ENCODE peak calls at places on chromosomes 5 and 9, in four cellular contexts. E is astrocyte of the cerebellum, L is hippocampal formation, C is NAMALWA. D is an unnamed sample.

GRCh38 chr5:151721812-151722391 is 35.2 kb upstream of the SPARC start:
- DNase-seq in C (no peak), E (no peak), L (no peak), D (no peak)

GRCh38 chr9:21964925-21965385 is 29.2 kb downstream of the CDKN2A start:
- DNase-seq in E (no peak), L (no peak), C (peak), D (no peak)

GRCh38 chr9:107637421-107638420 is 148.2 kb upstream of the KLF4 start:
- DNase-seq in L (peak), E (peak), C (no peak), D (peak)

GRCh38 chr5:14108170-14108996 is 34.8 kb upstream of the TRIO start:
- DNase-seq in E (peak), C (peak), L (peak), D (no peak)

GRCh38 chr5:123809594-123810172 is 297.7 kb downstream of the CSNK1G3 start:
- DNase-seq in E (no peak), L (no peak), C (no peak), D (no peak)

GRCh38 chr5:172364773-172365172 is 81.2 kb upstream of the UBTD2 start:
- DNase-seq in L (peak), C (peak), E (no peak), D (no peak)

GRCh38 chr5:67187318-67187717 is 9.3 kb downstream of the CD180 start:
- DNase-seq in C (peak), L (no peak), E (no peak), D (no peak)

GRCh38 chr5:171965740-171966139 is 40.7 kb downstream of the FBXW11 start:
- DNase-seq in L (no peak), C (no peak), E (no peak), D (no peak)

GRCh38 chr5:168364738-168365550 is 73.5 kb downstream of the WWC1 start:
- DNase-seq in C (no peak), E (peak), L (no peak), D (no peak)

GRCh38 chr5:154782326-154782725 is 27.1 kb downstream of the LARP1 start:
- DNase-seq in C (no peak), L (no peak), E (no peak), D (no peak)

GRCh38 chr9:122265265-122265900 is 701 bp downstream of the MRRF start:
- DNase-seq in E (no peak), L (no peak), C (peak), D (no peak)

GRCh38 chr5:3825888-3826465 is 230.3 kb downstream of the IRX1 start:
- DNase-seq in C (no peak), L (no peak), E (peak), D (no peak)

GRCh38 chr9:81076131-81076530 is 613.2 kb downstream of the TLE1 start:
- DNase-seq in L (no peak), E (no peak), C (no peak), D (no peak)

GRCh38 chr9:124322618-124323432 is 65.1 kb downstream of the NEK6 start:
- DNase-seq in C (no peak), E (no peak), L (no peak), D (no peak)

GRCh38 chr9:101574773-101575333 is 19.9 kb downstream of the PPP3R2 start:
- DNase-seq in E (no peak), C (no peak), L (no peak), D (no peak)

GRCh38 chr5:130066644-130067043 is 162.4 kb downstream of the CHSY3 start:
- DNase-seq in L (no peak), C (no peak), E (peak), D (no peak)

GRCh38 chr9:84970432-84970831 is 300.9 kb downstream of the NTRK2 start:
- DNase-seq in C (no peak), E (no peak), L (no peak), D (no peak)

GRCh38 chr5:148586796-148587195 is 67.5 kb downstream of the HTR4 start:
- DNase-seq in C (no peak), E (no peak), L (no peak), D (no peak)

GRCh38 chr5:133292300-133292699 is 240.5 kb downstream of the HSPA4 start:
- DNase-seq in E (no peak), L (no peak), C (no peak), D (peak)

GRCh38 chr5:157108961-157109360 is at the start of gene HAVCR2:
- DNase-seq in E (no peak), C (peak), L (peak), D (peak)

GRCh38 chr9:88816141-88816540 is 175.1 kb upstream of the S1PR3 start:
- DNase-seq in L (no peak), E (peak), C (no peak), D (no peak)

GRCh38 chr9:113609562-113610318 is 146.2 kb downstream of the RGS3 start:
- DNase-seq in E (no peak), L (no peak), C (no peak), D (no peak)

GRCh38 chr5:59816901-59817300 is 76.6 kb downstream of the PDE4D start:
- DNase-seq in L (no peak), E (no peak), C (no peak), D (no peak)

GRCh38 chr5:102860035-102860434 is 104.9 kb downstream of the PAM start:
- DNase-seq in C (no peak), E (no peak), L (no peak), D (no peak)

GRCh38 chr9:93678199-93679019 is 102.0 kb downstream of the PHF2 start:
- DNase-seq in L (no peak), E (no peak), C (no peak), D (peak)

GRCh38 chr5:156815988-156816599 is 34.0 kb upstream of the PPP1R2B start:
- DNase-seq in C (peak), E (peak), L (no peak), D (no peak)

GRCh38 chr5:82599030-82599429 is 320.9 kb upstream of the RPS23 start:
- DNase-seq in L (no peak), E (no peak), C (no peak), D (no peak)

GRCh38 chr5:128174951-128175350 is 91.4 kb downstream of the SLC12A2 start:
- DNase-seq in C (no peak), E (no peak), L (no peak), D (no peak)

GRCh38 chr5:12661617-12662370 is 757.5 kb upstream of the CTNND2 start:
- DNase-seq in E (no peak), L (no peak), C (no peak), D (no peak)

GRCh38 chr9:104980039-104980654 is 52.2 kb upstream of the ABCA1 start:
- DNase-seq in E (no peak), L (no peak), C (no peak), D (no peak)

GRCh38 chr9:128394404-128395168 is 23.4 kb downstream of the URM1 start:
- DNase-seq in C (no peak), E (no peak), L (peak), D (peak)

GRCh38 chr9:33818167-33818831 is 1.3 kb downstream of the UBE2R2 start:
- DNase-seq in C (peak), L (no peak), E (no peak), D (no peak)

GRCh38 chr5:112795944-112796678 is 58.4 kb downstream of the APC start:
- DNase-seq in C (peak), L (no peak), E (no peak), D (no peak)

GRCh38 chr9:135714242-135715055 is 12.5 kb downstream of the KCNT1 start:
- DNase-seq in L (no peak), C (no peak), E (no peak), D (no peak)

GRCh38 chr9:115208503-115208902 is 90.5 kb upstream of the TNC start:
- DNase-seq in L (no peak), E (peak), C (no peak), D (no peak)

GRCh38 chr5:31966931-31967330 is 207.2 kb downstream of the GOLPH3 start:
- DNase-seq in L (no peak), E (no peak), C (no peak), D (no peak)